ENCODE peak calls at places on chromosome 1, in five cellular contexts. P is hepatocyte, R is Karpas-422, B is DND-41, J is HCT116. M is an unnamed sample.

GRCh38 chr1:170530972-170531757 is 801 bp upstream of the GORAB start:
- DNase-seq in R (no peak), P (no peak), B (peak; percentile 6), J (no peak), M (no peak)

GRCh38 chr1:117612517-117613248 is 6.8 kb downstream of the TENT5C start:
- DNase-seq in J (peak; percentile 36), R (no peak), P (peak; percentile 70), B (no peak), M (no peak)

GRCh38 chr1:34131396-34132160 is 33.5 kb downstream of the CSMD2 start:
- DNase-seq in R (no peak), B (no peak), J (no peak), P (no peak), M (no peak)

GRCh38 chr1:198929961-198930599 is 291.2 kb downstream of the PTPRC start:
- DNase-seq in R (peak; percentile 72), B (peak; percentile 71), P (peak; percentile 21), J (no peak), M (peak; percentile 72)

GRCh38 chr1:155971910-155972809 is 6.2 kb downstream of the ARHGEF2 start:
- DNase-seq in P (no peak), B (no peak), R (no peak), J (no peak), M (no peak)

GRCh38 chr1:153945131-153945794 is 1.3 kb downstream of the DENND4B start:
- DNase-seq in B (peak; percentile 84), J (no peak), R (peak; percentile 93), P (peak; percentile 39), M (peak; percentile 84)

GRCh38 chr1:202283379-202283844 is 58.3 kb downstream of the UBE2T start:
- DNase-seq in R (peak; percentile 85), B (peak; percentile 68), J (peak; percentile 27), P (peak; percentile 57), M (peak; percentile 47)

GRCh38 chr1:53468374-53468773 is 9.2 kb downstream of the DMRTB1 start:
- DNase-seq in R (no peak), B (no peak), J (no peak), P (no peak), M (no peak)

GRCh38 chr1:33516891-33517550 is 44.6 kb downstream of the ZSCAN20 start:
- DNase-seq in P (no peak), B (no peak), J (no peak), R (no peak), M (no peak)

GRCh38 chr1:46522184-46522968 is 29.1 kb downstream of the KNCN start:
- DNase-seq in P (peak; percentile 49), J (no peak), B (no peak), R (no peak), M (no peak)

GRCh38 chr1:208058212-208059155 is 147.6 kb upstream of the CD34 start:
- DNase-seq in P (no peak), J (no peak), R (no peak), B (no peak), M (no peak)

GRCh38 chr1:204308023-204308628 is 51.6 kb downstream of the PLEKHA6 start:
- DNase-seq in R (no peak), P (no peak), J (no peak), B (no peak), M (no peak)

GRCh38 chr1:13781907-13782633 is 82.1 kb downstream of the PRDM2 start:
- DNase-seq in B (no peak), R (no peak), J (no peak), P (no peak), M (no peak)

GRCh38 chr1:5891736-5892135 is 100.5 kb downstream of the NPHP4 start:
- DNase-seq in J (no peak), R (no peak), P (no peak), B (no peak), M (no peak)

GRCh38 chr1:33004628-33005027 is 32.1 kb downstream of the AK2 start:
- DNase-seq in P (no peak), R (no peak), B (no peak), J (no peak), M (no peak)

GRCh38 chr1:17594690-17595601 is 55.4 kb downstream of the ARHGEF10L start:
- DNase-seq in R (no peak), J (no peak), P (no peak), B (no peak), M (no peak)

GRCh38 chr1:14326857-14327256 is 271.6 kb upstream of the KAZN start:
- DNase-seq in B (no peak), P (no peak), R (no peak), J (no peak), M (no peak)

GRCh38 chr1:116544588-116545358 is 26.1 kb downstream of the CD58 start:
- DNase-seq in B (no peak), P (no peak), R (no peak), J (no peak), M (no peak)

GRCh38 chr1:37473431-37474050 is 839 bp upstream of the ZC3H12A start:
- DNase-seq in R (no peak), P (peak; percentile 43), J (no peak), B (no peak), M (peak; percentile 47)

GRCh38 chr1:227111782-227112181 is 171.7 kb downstream of the COQ8A start:
- DNase-seq in P (no peak), R (no peak), B (no peak), J (no peak), M (no peak)

GRCh38 chr1:153942766-153943549 is 3.6 kb downstream of the DENND4B start:
- DNase-seq in B (no peak), R (no peak), J (no peak), P (no peak), M (no peak)

GRCh38 chr1:203673550-203674411 is 47.1 kb downstream of the ATP2B4 start:
- DNase-seq in R (peak; percentile 55), J (peak; percentile 90), P (peak; percentile 71), B (peak; percentile 95), M (peak; percentile 71)

GRCh38 chr1:75308365-75308764 is 174.2 kb downstream of the LHX8 start:
- DNase-seq in J (no peak), R (no peak), P (no peak), B (no peak), M (no peak)

GRCh38 chr1:43522431-43522775 is 8.3 kb upstream of the PTPRF start:
- DNase-seq in B (no peak), R (no peak), P (no peak), J (no peak), M (no peak)

GRCh38 chr1:150925080-150925479 is 1.1 kb upstream of the SETDB1 start:
- DNase-seq in P (no peak), B (no peak), J (no peak), R (no peak), M (no peak)

GRCh38 chr1:59428828-59429227 is 131.9 kb downstream of the FGGY start:
- DNase-seq in J (no peak), R (no peak), P (no peak), B (no peak), M (no peak)

DNA sequence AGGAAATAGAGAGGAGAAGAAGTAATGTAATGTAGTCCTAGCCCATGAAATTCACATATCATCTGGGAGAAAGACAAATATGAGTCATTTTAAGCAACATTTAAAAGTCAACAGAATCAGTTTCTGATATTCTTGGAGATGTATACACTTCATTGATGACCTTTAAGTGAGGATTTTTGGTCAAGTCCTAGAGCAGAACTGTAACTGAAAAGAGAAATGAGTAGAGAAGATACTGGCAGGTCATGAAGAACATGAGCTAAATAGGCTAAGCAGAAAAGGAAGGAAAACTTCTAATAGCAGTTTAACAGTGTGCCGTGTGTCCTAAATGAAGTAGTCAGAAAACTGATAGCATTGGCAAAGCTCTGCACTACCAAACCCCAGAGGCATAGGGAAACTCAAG is 4.6 kb downstream of the ZFP69B start:
- DNase-seq in P (no peak), B (no peak), J (no peak), R (no peak), M (no peak)
- H3K9me3 ChIP-seq in P (peaks cover 51% of the 10 kb centered on the region), B (peaks cover 47% of the 10 kb centered on the region), J (peaks cover 10% of the 10 kb centered on the region), R (peaks cover 59% of the 10 kb centered on the region), M (peaks cover 66% of the 10 kb centered on the region)

GRCh38 chr1:11752359-11753208 is 9.4 kb upstream of the C1orf167 start:
- DNase-seq in R (no peak), J (no peak), B (no peak), P (no peak), M (no peak)
- H2AFZ ChIP-seq in R (no peak overlapping the region), J (no peak overlapping the region), B (no peak overlapping the region), P (no peak overlapping the region), M (no peak overlapping the region)

GRCh38 chr1:8419861-8420260 is 101.9 kb downstream of the SLC45A1 start:
- DNase-seq in B (no peak), J (no peak), R (no peak), P (no peak), M (no peak)

GRCh38 chr1:8418301-8418700 is 100.4 kb downstream of the SLC45A1 start:
- DNase-seq in B (no peak), P (no peak), R (no peak), J (no peak), M (no peak)

GRCh38 chr1:8420318-8420717 is 102.4 kb downstream of the SLC45A1 start:
- DNase-seq in B (no peak), P (no peak), J (no peak), R (no peak), M (no peak)

GRCh38 chr1:8417625-8418024 is 99.7 kb downstream of the SLC45A1 start:
- DNase-seq in J (no peak), P (no peak), R (no peak), B (no peak), M (no peak)

DNA sequence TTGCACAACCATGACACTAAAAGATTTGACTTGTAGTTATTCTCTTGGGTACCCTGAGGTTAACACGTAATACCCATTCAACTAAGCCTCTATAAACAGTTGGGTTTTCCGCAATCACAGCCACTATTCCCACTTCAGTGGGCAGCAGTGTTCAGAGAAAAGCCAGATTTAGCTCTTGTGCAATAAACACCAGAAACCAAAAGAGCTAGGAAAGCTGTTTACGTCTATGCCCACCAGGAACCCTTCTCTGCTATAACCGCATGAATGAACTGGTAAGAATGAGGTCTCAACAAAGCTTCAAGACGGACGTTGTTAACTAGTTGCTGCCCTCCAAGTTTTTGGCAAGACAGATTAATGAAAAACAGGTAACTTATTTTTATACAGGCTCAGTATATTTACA is 101.3 kb downstream of the SLC45A1 start:
- DNase-seq in B (no peak), P (no peak), R (no peak), J (no peak), M (no peak)
- H3K4me1 ChIP-seq in B (peaks cover 21% of the 10 kb centered on the region), P (peaks cover 40% of the 10 kb centered on the region), R (peaks cover 59% of the 10 kb centered on the region), J (peaks cover 12% of the 10 kb centered on the region), M (peaks cover 56% of the 10 kb centered on the region)

GRCh38 chr1:246513619-246514343 is 6.7 kb upstream of the SMYD3 start:
- DNase-seq in B (no peak), J (no peak), P (no peak), R (no peak), M (no peak)

GRCh38 chr1:246518456-246519205 is 11.6 kb upstream of the SMYD3 start:
- DNase-seq in B (no peak), J (no peak), R (no peak), P (no peak), M (no peak)

GRCh38 chr1:246517391-246517790 is 10.3 kb upstream of the SMYD3 start:
- DNase-seq in R (no peak), P (no peak), B (no peak), J (no peak), M (no peak)

GRCh38 chr1:246515390-246516005 is 8.4 kb upstream of the SMYD3 start:
- DNase-seq in J (no peak), R (no peak), B (no peak), P (no peak), M (no peak)

DNA sequence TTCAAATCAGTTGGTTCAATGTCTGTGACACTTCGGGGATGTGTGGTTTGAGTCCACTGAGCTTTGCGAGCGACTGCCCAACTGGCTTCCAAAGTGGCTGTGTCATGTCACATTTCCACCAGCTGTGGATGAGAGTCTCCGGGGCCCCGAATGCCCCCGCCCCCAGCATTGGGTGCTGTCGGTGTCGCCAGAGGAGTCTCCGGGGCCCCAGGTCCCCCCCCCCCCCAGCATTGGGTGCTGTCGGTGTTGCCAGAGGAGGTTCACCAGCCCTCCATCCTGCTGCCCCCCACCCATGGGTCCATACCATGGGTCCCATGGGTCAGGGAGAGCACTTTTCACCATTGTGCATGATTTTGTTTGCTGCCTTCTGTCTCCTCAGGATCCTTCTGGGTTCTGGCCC is 9.0 kb upstream of the SMYD3 start:
- DNase-seq in R (no peak), B (no peak), J (no peak), P (no peak), M (no peak)
- H3K9me3 ChIP-seq in R (peaks cover 17% of the 10 kb centered on the region), B (peaks cover 53% of the 10 kb centered on the region), J (peaks cover 14% of the 10 kb centered on the region), P (no peaks in the 10 kb centered on the region), M (peaks cover 17% of the 10 kb centered on the region)

M was measured in OCI-LY7.